ENCODE peak calls at places on chromosomes 7 and 10, in eight cellular contexts. One of them, this sample, is unnamed.
A peak's percentile ranks its signal among the peaks of the same experiment; 100 is the strongest.

GRCh38 chr7:131231381-131232220 is 96.1 kb upstream of the MKLN1 start:
- DNase-seq in cardiac muscle cell: no peak
- DNase-seq in breast epithelium: no peak
- DNase-seq in stomach: peak; percentile 31
- DNase-seq in GM20000: peak; percentile 70
- DNase-seq in sigmoid colon: peak; percentile 83
- DNase-seq in ascending aorta: peak; percentile 19
- DNase-seq in neural crest cell: no peak
- DNase-seq in this sample: no peak

GRCh38 chr10:132423966-132424847 is 27.2 kb downstream of the PWWP2B start:
- DNase-seq in cardiac muscle cell: no peak
- DNase-seq in breast epithelium: no peak
- DNase-seq in sigmoid colon: no peak
- DNase-seq in GM20000: peak; percentile 34
- DNase-seq in stomach: no peak
- DNase-seq in ascending aorta: no peak
- DNase-seq in neural crest cell: no peak
- DNase-seq in this sample: no peak

GRCh38 chr10:125217986-125218675 is 57.8 kb upstream of the CTBP2 start:
- DNase-seq in ascending aorta: no peak
- DNase-seq in breast epithelium: no peak
- DNase-seq in sigmoid colon: no peak
- DNase-seq in stomach: no peak
- DNase-seq in cardiac muscle cell: no peak
- DNase-seq in GM20000: peak; percentile 32
- DNase-seq in neural crest cell: no peak
- DNase-seq in this sample: no peak

GRCh38 chr10:131617113-131617877 is 283.5 kb upstream of the PPP2R2D start:
- DNase-seq in GM20000: no peak
- DNase-seq in neural crest cell: peak; percentile 42
- DNase-seq in ascending aorta: no peak
- DNase-seq in cardiac muscle cell: no peak
- DNase-seq in breast epithelium: no peak
- DNase-seq in stomach: no peak
- DNase-seq in sigmoid colon: no peak
- DNase-seq in this sample: no peak

GRCh38 chr7:77426052-77426404 is 9.9 kb upstream of the GSAP start:
- DNase-seq in ascending aorta: no peak
- DNase-seq in GM20000: peak; percentile 58
- DNase-seq in neural crest cell: no peak
- DNase-seq in cardiac muscle cell: no peak
- DNase-seq in breast epithelium: no peak
- DNase-seq in stomach: no peak
- DNase-seq in sigmoid colon: no peak
- DNase-seq in this sample: no peak

GRCh38 chr10:110735620-110736027 is 91.5 kb downstream of the RBM20 start:
- DNase-seq in GM20000: no peak
- DNase-seq in stomach: no peak
- DNase-seq in breast epithelium: no peak
- DNase-seq in ascending aorta: no peak
- DNase-seq in neural crest cell: no peak
- DNase-seq in sigmoid colon: no peak
- DNase-seq in cardiac muscle cell: no peak
- DNase-seq in this sample: no peak

GRCh38 chr7:34849163-34849960 is 187.9 kb downstream of the DPY19L1 start:
- DNase-seq in neural crest cell: no peak
- DNase-seq in sigmoid colon: no peak
- DNase-seq in breast epithelium: no peak
- DNase-seq in ascending aorta: no peak
- DNase-seq in cardiac muscle cell: no peak
- DNase-seq in stomach: no peak
- DNase-seq in GM20000: no peak
- DNase-seq in this sample: no peak

GRCh38 chr10:69662173-69662685 is 32.2 kb downstream of the FAM241B start:
- DNase-seq in cardiac muscle cell: no peak
- DNase-seq in ascending aorta: no peak
- DNase-seq in sigmoid colon: no peak
- DNase-seq in breast epithelium: no peak
- DNase-seq in GM20000: no peak
- DNase-seq in neural crest cell: no peak
- DNase-seq in stomach: peak; percentile 26
- DNase-seq in this sample: no peak

GRCh38 chr10:72297968-72298773 is 24.4 kb downstream of the DDIT4 start:
- DNase-seq in ascending aorta: peak; percentile 97
- DNase-seq in stomach: peak; percentile 98
- DNase-seq in breast epithelium: peak; percentile 97
- DNase-seq in neural crest cell: peak; percentile 93
- DNase-seq in cardiac muscle cell: peak; percentile 98
- DNase-seq in GM20000: peak; percentile 96
- DNase-seq in sigmoid colon: peak; percentile 100
- DNase-seq in this sample: peak; percentile 96

GRCh38 chr7:6425948-6426347 is 21.8 kb downstream of the DAGLB start:
- DNase-seq in sigmoid colon: no peak
- DNase-seq in GM20000: no peak
- DNase-seq in ascending aorta: no peak
- DNase-seq in stomach: no peak
- DNase-seq in cardiac muscle cell: no peak
- DNase-seq in neural crest cell: no peak
- DNase-seq in breast epithelium: no peak
- DNase-seq in this sample: no peak

GRCh38 chr10:32941357-32941756 is 16.7 kb downstream of the ITGB1 start:
- DNase-seq in cardiac muscle cell: peak; percentile 36
- DNase-seq in stomach: no peak
- DNase-seq in sigmoid colon: no peak
- DNase-seq in breast epithelium: no peak
- DNase-seq in GM20000: no peak
- DNase-seq in ascending aorta: no peak
- DNase-seq in neural crest cell: no peak
- DNase-seq in this sample: no peak

GRCh38 chr10:32357056-32357735 is 10.2 kb upstream of the EPC1 start:
- DNase-seq in cardiac muscle cell: no peak
- DNase-seq in stomach: no peak
- DNase-seq in breast epithelium: no peak
- DNase-seq in sigmoid colon: no peak
- DNase-seq in ascending aorta: no peak
- DNase-seq in GM20000: no peak
- DNase-seq in neural crest cell: no peak
- DNase-seq in this sample: no peak

GRCh38 chr10:60537697-60538096 is 148.0 kb upstream of the ANK3 start:
- DNase-seq in GM20000: no peak
- DNase-seq in ascending aorta: no peak
- DNase-seq in neural crest cell: no peak
- DNase-seq in stomach: no peak
- DNase-seq in sigmoid colon: no peak
- DNase-seq in cardiac muscle cell: no peak
- DNase-seq in breast epithelium: no peak
- DNase-seq in this sample: no peak

GRCh38 chr7:20954711-20955641 is 168.3 kb upstream of the SP8 start:
- DNase-seq in ascending aorta: no peak
- DNase-seq in stomach: no peak
- DNase-seq in breast epithelium: no peak
- DNase-seq in cardiac muscle cell: no peak
- DNase-seq in neural crest cell: no peak
- DNase-seq in GM20000: no peak
- DNase-seq in sigmoid colon: no peak
- DNase-seq in this sample: no peak

DNA sequence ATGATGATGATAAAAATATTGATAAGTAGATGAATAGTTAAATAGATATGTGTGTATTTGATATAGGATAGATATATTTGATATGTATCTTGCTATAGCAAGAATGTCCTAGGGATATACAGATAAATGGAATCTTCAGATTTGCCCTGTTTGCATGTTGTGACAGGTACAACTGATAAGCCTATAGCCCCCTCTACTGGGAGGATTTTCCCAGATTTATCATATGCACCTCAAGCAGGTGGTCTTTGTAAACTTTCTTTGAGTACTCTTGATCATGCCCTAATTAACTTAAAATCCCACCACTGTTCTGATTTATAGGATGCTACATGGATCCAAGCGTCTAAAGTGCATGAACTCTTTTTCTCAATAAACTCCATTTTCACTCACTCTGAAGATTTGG is 1050.7 kb downstream of the SORCS3 start:
- DNase-seq in cardiac muscle cell: peak; percentile 75
- DNase-seq in ascending aorta: no peak
- DNase-seq in neural crest cell: peak; percentile 11
- DNase-seq in GM20000: no peak
- DNase-seq in sigmoid colon: no peak
- DNase-seq in stomach: no peak
- DNase-seq in breast epithelium: no peak
- DNase-seq in this sample: peak; percentile 11
- TF ChIP-seq CTCF in cardiac muscle cell: no peak
- TF ChIP-seq CTCF in ascending aorta: no peak
- TF ChIP-seq CTCF in neural crest cell: peak; percentile 71
- TF ChIP-seq CTCF in GM20000: no peak
- TF ChIP-seq CTCF in sigmoid colon: no peak
- TF ChIP-seq CTCF in stomach: no peak
- TF ChIP-seq CTCF in breast epithelium: no peak
- TF ChIP-seq CTCF in this sample: peak; percentile 64

DNA sequence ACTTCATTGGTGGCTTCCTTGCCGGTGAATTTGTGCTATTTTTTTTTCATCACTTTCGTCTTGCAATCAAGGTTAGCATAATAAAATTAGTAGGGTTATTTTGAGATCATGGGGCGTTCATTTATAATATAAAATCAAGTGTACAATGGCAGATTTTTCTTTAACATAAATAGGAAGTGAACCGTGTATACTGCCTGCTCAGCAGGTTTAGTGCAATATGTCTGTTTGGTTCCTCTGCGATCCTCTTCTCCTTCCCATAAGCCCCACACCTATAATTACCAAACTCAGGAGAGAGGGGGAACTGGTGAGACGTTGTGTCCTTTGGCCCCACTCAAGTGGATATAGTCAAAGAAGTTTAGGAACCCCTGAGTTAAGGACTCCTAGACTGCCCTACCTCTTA is 41.7 kb downstream of the PYROXD2 start:
- DNase-seq in cardiac muscle cell: no peak
- DNase-seq in stomach: no peak
- DNase-seq in ascending aorta: no peak
- DNase-seq in sigmoid colon: no peak
- DNase-seq in neural crest cell: no peak
- DNase-seq in breast epithelium: no peak
- DNase-seq in GM20000: no peak
- DNase-seq in this sample: no peak
- TF ChIP-seq CTCF in cardiac muscle cell: no peak
- TF ChIP-seq CTCF in stomach: no peak
- TF ChIP-seq CTCF in ascending aorta: no peak
- TF ChIP-seq CTCF in sigmoid colon: no peak
- TF ChIP-seq CTCF in neural crest cell: no peak
- TF ChIP-seq CTCF in breast epithelium: no peak
- TF ChIP-seq CTCF in GM20000: no peak
- TF ChIP-seq CTCF in this sample: no peak

DNA sequence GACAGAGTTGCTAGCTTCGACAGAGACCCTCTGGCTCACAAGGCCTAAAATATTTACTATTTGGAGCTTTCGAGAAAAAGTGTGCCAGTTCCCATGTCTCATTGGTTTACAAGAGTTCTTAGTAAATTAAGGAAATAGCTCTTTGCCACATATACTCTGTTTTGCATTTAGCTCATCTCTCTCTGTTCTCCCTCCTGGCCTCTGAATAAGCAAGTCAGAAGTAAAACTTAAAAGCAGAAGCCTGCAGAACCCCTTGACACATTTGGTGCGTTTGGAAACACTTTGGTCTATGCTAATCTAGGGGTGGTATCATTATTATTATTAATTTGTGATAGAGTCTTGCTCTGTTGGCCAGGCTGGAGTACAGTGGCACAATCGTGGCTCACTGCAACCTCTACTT is 6.4 kb downstream of the CARD11 start:
- DNase-seq in sigmoid colon: no peak
- DNase-seq in neural crest cell: no peak
- DNase-seq in stomach: no peak
- DNase-seq in cardiac muscle cell: no peak
- DNase-seq in GM20000: no peak
- DNase-seq in ascending aorta: no peak
- DNase-seq in breast epithelium: peak; percentile 19
- DNase-seq in this sample: no peak
- TF ChIP-seq CTCF in sigmoid colon: no peak
- TF ChIP-seq CTCF in neural crest cell: no peak
- TF ChIP-seq CTCF in stomach: no peak
- TF ChIP-seq CTCF in cardiac muscle cell: no peak
- TF ChIP-seq CTCF in GM20000: no peak
- TF ChIP-seq CTCF in ascending aorta: no peak
- TF ChIP-seq CTCF in breast epithelium: no peak
- TF ChIP-seq CTCF in this sample: no peak

GRCh38 chr10:17781856-17782255 is 27.3 kb upstream of the MRC1 start:
- DNase-seq in cardiac muscle cell: peak; percentile 4
- DNase-seq in ascending aorta: no peak
- DNase-seq in breast epithelium: no peak
- DNase-seq in GM20000: no peak
- DNase-seq in neural crest cell: no peak
- DNase-seq in stomach: no peak
- DNase-seq in sigmoid colon: no peak
- DNase-seq in this sample: no peak
- TF ChIP-seq CTCF in cardiac muscle cell: no peak
- TF ChIP-seq CTCF in ascending aorta: no peak
- TF ChIP-seq CTCF in breast epithelium: no peak
- TF ChIP-seq CTCF in GM20000: no peak
- TF ChIP-seq CTCF in neural crest cell: no peak
- TF ChIP-seq CTCF in stomach: no peak
- TF ChIP-seq CTCF in sigmoid colon: no peak
- TF ChIP-seq CTCF in this sample: no peak

GRCh38 chr10:91201213-91201996 is 19.1 kb upstream of the PCGF5 start:
- DNase-seq in cardiac muscle cell: no peak
- DNase-seq in GM20000: no peak
- DNase-seq in breast epithelium: no peak
- DNase-seq in stomach: no peak
- DNase-seq in ascending aorta: no peak
- DNase-seq in sigmoid colon: no peak
- DNase-seq in neural crest cell: no peak
- DNase-seq in this sample: no peak
- TF ChIP-seq CTCF in cardiac muscle cell: no peak
- TF ChIP-seq CTCF in GM20000: no peak
- TF ChIP-seq CTCF in breast epithelium: no peak
- TF ChIP-seq CTCF in stomach: no peak
- TF ChIP-seq CTCF in ascending aorta: no peak
- TF ChIP-seq CTCF in sigmoid colon: no peak
- TF ChIP-seq CTCF in neural crest cell: no peak
- TF ChIP-seq CTCF in this sample: no peak

This sample was measured in WTC11.